ENCODE peak calls at places on chromosomes 13 and 19, in four cellular contexts. G, X, Q and S are unnamed samples.

GRCh38 chr13:32314968-32315254 is 252 bp downstream of the ZAR1L start:
- DNase-seq in Q (peak), X (no peak), G (peak), S (no peak)

GRCh38 chr13:25771641-25772478 is 280.0 kb downstream of the SHISA2 start:
- DNase-seq in G (no peak), X (peak), Q (no peak), S (no peak)

GRCh38 chr13:78604782-78605611 is 1.6 kb upstream of the POU4F1 start:
- DNase-seq in G (peak), X (no peak), Q (peak), S (peak)

GRCh38 chr13:112366907-112367646 is 9.1 kb upstream of the SPACA7 start:
- DNase-seq in G (no peak), X (no peak), Q (no peak), S (no peak)

GRCh38 chr19:2246014-2246620 is 3.0 kb upstream of the AMH start:
- DNase-seq in G (no peak), Q (no peak), X (no peak), S (no peak)

GRCh38 chr19:48933382-48933932 is at the start of gene DHDH:
- DNase-seq in X (peak), Q (peak), G (peak), S (peak)

GRCh38 chr13:47897411-47898050 is 103.5 kb downstream of the SUCLA2 start:
- DNase-seq in G (no peak), Q (no peak), X (no peak), S (no peak)

GRCh38 chr19:10885241-10886169 is 14.2 kb downstream of the CARM1 start:
- DNase-seq in X (no peak), Q (no peak), G (no peak), S (no peak)

GRCh38 chr19:2770055-2771013 is 12.7 kb downstream of the SGTA start:
- DNase-seq in G (no peak), Q (no peak), X (no peak), S (no peak)

GRCh38 chr13:106010836-106011235 is 524.6 kb downstream of the EFNB2 start:
- DNase-seq in G (no peak), Q (no peak), X (no peak), S (no peak)

GRCh38 chr13:70967564-70967963 is 859.3 kb upstream of the KLHL1 start:
- DNase-seq in G (no peak), X (no peak), Q (no peak), S (no peak)

GRCh38 chr13:61779456-61779855 is 363.8 kb upstream of the PCDH20 start:
- DNase-seq in X (no peak), G (no peak), Q (no peak), S (no peak)

GRCh38 chr19:30388327-30388726 is 16.1 kb downstream of the ZNF536 start:
- DNase-seq in X (no peak), Q (no peak), G (no peak), S (no peak)

GRCh38 chr19:49094505-49095482 is 9.5 kb downstream of the SNRNP70 start:
- DNase-seq in G (no peak), X (no peak), Q (no peak), S (no peak)

GRCh38 chr19:46759817-46760333 is 13.6 kb upstream of the STRN4 start:
- DNase-seq in G (no peak), Q (no peak), X (no peak), S (peak)

GRCh38 chr13:21079761-21080730 is 18.7 kb upstream of the LATS2 start:
- DNase-seq in Q (no peak), X (no peak), G (no peak), S (no peak)

GRCh38 chr19:8221161-8221560 is 12.0 kb downstream of the CERS4 start:
- DNase-seq in X (no peak), G (no peak), Q (no peak), S (no peak)

GRCh38 chr19:13835791-13836723 is 40.8 kb downstream of the ZSWIM4 start:
- DNase-seq in Q (no peak), G (no peak), X (no peak), S (peak)

GRCh38 chr13:42380420-42381164 is 108.6 kb downstream of the AKAP11 start:
- DNase-seq in X (no peak), G (no peak), Q (no peak), S (no peak)

GRCh38 chr19:33552191-33552927 is 30.8 kb upstream of the PEPD start:
- DNase-seq in X (no peak), Q (no peak), G (no peak), S (no peak)

GRCh38 chr19:38759590-38760003 is 13.7 kb downstream of the LGALS7 start:
- DNase-seq in Q (no peak), X (no peak), G (no peak), S (no peak)

GRCh38 chr19:46040952-46041500 is at the start of gene IGFL4:
- DNase-seq in G (no peak), X (no peak), Q (no peak), S (peak)

DNA sequence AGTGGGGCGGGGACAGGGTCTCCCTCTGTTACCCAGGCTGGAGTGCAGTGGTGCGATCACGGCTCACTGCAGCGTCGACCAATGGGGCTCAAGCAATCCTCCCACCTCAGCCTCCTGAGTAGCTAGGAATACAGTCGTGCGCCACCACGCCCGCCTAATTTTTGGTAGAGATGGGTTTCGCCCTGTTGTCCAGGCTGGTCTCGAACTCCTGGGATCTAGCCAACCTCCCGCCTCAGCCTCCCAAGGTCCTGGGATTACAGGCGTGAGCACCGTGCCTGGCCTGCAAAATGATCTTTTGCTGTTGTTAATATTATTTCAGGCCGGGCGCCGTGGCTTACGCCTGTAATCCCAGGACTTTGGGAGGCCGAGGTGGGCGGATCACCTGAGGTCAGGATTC is 621 bp upstream of the TGDS start:
- DNase-seq in X (no peak), G (no peak), Q (no peak), S (no peak)
- TF ChIP-seq CHD2 in X (no peak), G (no peak), Q (no peak), S (no peak)

GRCh38 chr13:98484289-98485219 is 92.4 kb downstream of the STK24 start:
- DNase-seq in X (no peak), Q (peak), G (no peak), S (peak)

GRCh38 chr13:98481511-98481951 is 95.4 kb downstream of the STK24 start:
- DNase-seq in X (no peak), Q (no peak), G (no peak), S (no peak)

GRCh38 chr13:98485561-98485960 is 91.3 kb downstream of the STK24 start:
- DNase-seq in G (no peak), Q (no peak), X (no peak), S (no peak)

GRCh38 chr13:98482476-98483444 is 94.1 kb downstream of the STK24 start:
- DNase-seq in G (no peak), Q (no peak), X (no peak), S (no peak)

DNA sequence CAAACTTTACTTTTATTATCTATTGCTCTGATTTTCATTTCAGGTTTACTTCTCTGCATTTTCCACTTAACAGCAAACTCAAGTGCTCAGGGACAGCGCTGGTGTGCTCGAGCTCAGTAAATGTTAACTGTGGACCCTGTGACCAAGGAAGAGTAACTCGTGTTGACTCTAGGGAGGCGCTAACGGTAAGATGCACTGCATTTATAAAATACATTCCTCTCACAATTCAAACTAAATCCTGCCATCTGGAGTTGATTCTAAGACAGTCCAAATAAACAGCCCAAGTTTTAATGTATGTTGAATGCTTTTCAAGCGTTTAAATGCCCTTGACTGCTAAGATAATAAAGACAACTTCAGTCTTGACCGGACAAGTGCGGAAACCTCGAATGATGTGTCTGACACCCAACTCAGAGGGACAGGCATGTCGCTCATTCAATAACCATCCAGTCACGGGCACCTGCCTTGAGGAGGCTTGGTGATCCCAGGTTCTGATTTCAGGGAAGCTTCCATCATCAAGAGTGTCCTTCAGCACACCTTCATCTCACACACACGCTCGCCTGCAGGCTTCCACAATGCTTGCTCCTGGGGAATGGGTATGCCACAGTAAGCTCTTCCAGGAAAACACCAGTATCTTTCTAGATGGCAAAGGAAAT is 93.1 kb downstream of the STK24 start:
- DNase-seq in G (no peak), Q (no peak), X (no peak), S (no peak)
- TF ChIP-seq CHD2 in G (no peak), Q (no peak), X (no peak), S (no peak)

DNA sequence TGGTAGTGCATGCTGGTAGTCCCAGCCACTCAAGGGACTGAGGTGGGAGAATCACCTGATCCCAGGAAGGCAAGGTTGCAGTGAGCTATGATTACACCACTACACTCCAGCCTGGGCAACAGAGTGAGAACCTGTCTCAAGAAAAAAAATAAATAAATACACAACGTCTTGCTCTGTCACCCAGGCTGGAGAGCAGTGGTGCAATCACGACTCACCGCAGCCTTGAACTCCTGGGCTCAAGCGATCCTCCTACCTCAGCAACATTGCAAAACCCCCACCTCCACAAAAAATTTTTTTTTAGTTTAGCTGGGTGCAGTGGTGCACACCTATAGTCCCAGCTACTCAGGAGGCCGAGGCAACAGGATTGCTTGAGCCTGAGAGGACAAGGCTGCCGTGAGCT is 8.8 kb downstream of the TPM4 start:
- DNase-seq in G (no peak), Q (no peak), X (no peak), S (no peak)
- TF ChIP-seq CHD2 in G (no peak), Q (no peak), X (no peak), S (no peak)

GRCh38 chr13:95643814-95644598 is 500 bp downstream of the DZIP1 start:
- DNase-seq in X (no peak), G (peak), Q (no peak), S (peak)
- TF ChIP-seq CHD2 in X (no peak), G (no peak), Q (no peak), S (no peak)